ENCODE peak calls at places on chromosomes 6 and 20, in six cellular contexts. O is LHCN-M2, G is HTR-8/SVneo, D is mammary epithelial cell, U is epithelial cell of esophagus, R is amniotic stem cell. J is an unnamed sample.

GRCh38 chr6:13453771-13454251 is 33.6 kb downstream of the GFOD1 start:
- DNase-seq in O (peak; percentile 58), U (peak; percentile 95), D (peak; percentile 89), G (no peak), R (no peak), J (no peak)

GRCh38 chr20:51978081-51978501 is 175.8 kb upstream of the SALL4 start:
- DNase-seq in U (peak; percentile 72), D (no peak), R (no peak), O (no peak), G (no peak), J (no peak)

GRCh38 chr6:29295181-29295585 is 6.3 kb upstream of the OR14J1 start:
- DNase-seq in G (no peak), O (no peak), R (no peak), U (no peak), D (no peak), J (no peak)

GRCh38 chr20:4252005-4252404 is 236.6 kb upstream of the RNF24 start:
- DNase-seq in D (no peak), R (no peak), U (no peak), G (no peak), O (no peak), J (no peak)

GRCh38 chr6:136962661-136963060 is 40.6 kb downstream of the SLC35D3 start:
- DNase-seq in D (no peak), O (peak; percentile 47), R (no peak), U (no peak), G (no peak), J (no peak)

GRCh38 chr6:157145656-157146285 is 177.5 kb downstream of the TMEM242 start:
- DNase-seq in G (no peak), U (no peak), R (no peak), D (no peak), O (no peak), J (no peak)

GRCh38 chr6:85484941-85485340 is 35.1 kb downstream of the NT5E start:
- DNase-seq in R (no peak), O (peak; percentile 69), D (no peak), U (no peak), G (no peak), J (no peak)

GRCh38 chr6:99219788-99220187 is 129.7 kb downstream of the FAXC start:
- DNase-seq in D (no peak), O (peak; percentile 13), G (peak; percentile 11), U (peak; percentile 39), R (no peak), J (no peak)

GRCh38 chr6:1015819-1016218 is 296.1 kb upstream of the FOXQ1 start:
- DNase-seq in D (no peak), U (no peak), R (no peak), O (no peak), G (no peak), J (no peak)

GRCh38 chr20:10060223-10060622 is 25.4 kb downstream of the ANKEF1 start:
- DNase-seq in O (no peak), U (no peak), G (no peak), R (no peak), D (no peak), J (no peak)

GRCh38 chr6:107656381-107656780 is 166.5 kb downstream of the SOBP start:
- DNase-seq in D (no peak), U (no peak), G (no peak), R (no peak), O (no peak), J (no peak)

GRCh38 chr20:38217791-38218565 is 42.6 kb downstream of the KIAA1755 start:
- DNase-seq in O (peak; percentile 97), G (peak; percentile 98), D (peak; percentile 90), R (peak; percentile 96), U (peak; percentile 94), J (peak; percentile 47)

GRCh38 chr6:25006565-25007001 is 70.8 kb upstream of the RIPOR2 start:
- DNase-seq in U (peak; percentile 69), R (no peak), G (no peak), D (peak; percentile 77), O (peak; percentile 83), J (no peak)

GRCh38 chr6:44456070-44456965 is 68.8 kb downstream of the CDC5L start:
- DNase-seq in O (peak; percentile 63), U (peak; percentile 53), D (peak; percentile 41), G (peak; percentile 77), R (no peak), J (peak; percentile 42)

GRCh38 chr20:29873946-29874345 is 1383.5 kb upstream of the DEFB115 start:
- DNase-seq in O (peak; percentile 38), G (no peak), D (no peak), U (peak; percentile 44), R (no peak), J (peak; percentile 21)

GRCh38 chr6:65182681-65183080 is 524.3 kb downstream of the EYS start:
- DNase-seq in U (no peak), O (no peak), G (no peak), R (no peak), D (no peak), J (peak; percentile 3)

GRCh38 chr20:36298061-36298460 is 8.1 kb upstream of the DLGAP4 start:
- DNase-seq in R (no peak), O (no peak), D (no peak), U (no peak), G (no peak), J (no peak)

GRCh38 chr6:118808794-118809668 is 84.9 kb upstream of the ASF1A start:
- DNase-seq in D (no peak), R (no peak), O (no peak), U (no peak), G (no peak), J (no peak)

GRCh38 chr20:37986873-37987601 is 46.2 kb downstream of the TTI1 start:
- DNase-seq in R (no peak), U (no peak), D (no peak), O (peak; percentile 80), G (no peak), J (no peak)

GRCh38 chr6:135851442-135852271 is at the start of gene PDE7B:
- DNase-seq in D (peak; percentile 71), G (peak; percentile 85), U (peak; percentile 90), O (peak; percentile 93), R (peak; percentile 95), J (peak; percentile 99)

GRCh38 chr6:1652842-1653241 is 43.1 kb downstream of the FOXC1 start:
- DNase-seq in D (no peak), G (no peak), O (no peak), R (no peak), U (no peak), J (no peak)